ENCODE peak calls at places on chromosomes 7 and 10, in four cellular contexts. C is hepatocyte, X is heart right ventricle, L is tibial nerve. F is an unnamed sample.

GRCh38 chr7:120473352-120473751 is 200.4 kb downstream of the KCND2 start:
- DNase-seq in C (no peak), X (no peak), L (no peak), F (no peak)

GRCh38 chr7:151871904-151872303 is 5.0 kb downstream of the PRKAG2 start:
- DNase-seq in C (no peak), X (no peak), L (no peak), F (no peak)

GRCh38 chr10:88949912-88950664 is 2.5 kb downstream of the ACTA2 start:
- DNase-seq in C (no peak), X (no peak), L (no peak), F (no peak)

GRCh38 chr10:24642921-24643678 is 80.6 kb downstream of the ARHGAP21 start:
- DNase-seq in C (peak; percentile 73), X (peak; percentile 41), L (peak; percentile 26), F (peak; percentile 38)

GRCh38 chr7:91434821-91435220 is 170.6 kb downstream of the FZD1 start:
- DNase-seq in C (no peak), X (no peak), L (no peak), F (no peak)

GRCh38 chr10:3195706-3196105 is 23.1 kb upstream of the PITRM1 start:
- DNase-seq in C (no peak), X (no peak), L (no peak), F (no peak)

GRCh38 chr7:4297165-4297842 is 384.8 kb upstream of the FOXK1 start:
- DNase-seq in C (no peak), X (no peak), L (no peak), F (no peak)

GRCh38 chr10:7098160-7098762 is 312.6 kb downstream of the SFMBT2 start:
- DNase-seq in C (no peak), X (no peak), L (no peak), F (no peak)

GRCh38 chr10:3477683-3478082 is 305.1 kb upstream of the PITRM1 start:
- DNase-seq in C (no peak), X (no peak), L (no peak), F (no peak)

GRCh38 chr10:14801693-14802092 is 27.0 kb upstream of the FAM107B start:
- DNase-seq in C (no peak), X (no peak), L (no peak), F (no peak)

GRCh38 chr10:126387041-126387908 is 1.0 kb downstream of the ADAM12 start:
- DNase-seq in C (peak; percentile 79), X (peak; percentile 49), L (peak; percentile 41), F (no peak)

GRCh38 chr10:129778571-129778970 is 185.5 kb downstream of the EBF3 start:
- DNase-seq in C (no peak), X (no peak), L (no peak), F (no peak)

GRCh38 chr10:92240289-92241157 is 50.4 kb downstream of the CPEB3 start:
- DNase-seq in C (peak; percentile 78), X (peak; percentile 80), L (peak; percentile 70), F (no peak)

GRCh38 chr10:98446121-98446655 is 547 bp downstream of the HPS1 start:
- DNase-seq in C (peak; percentile 53), X (no peak), L (peak; percentile 21), F (no peak)

GRCh38 chr10:112951349-112952281 is 1.6 kb downstream of the TCF7L2 start:
- DNase-seq in C (peak; percentile 82), X (peak; percentile 67), L (peak; percentile 62), F (no peak)

GRCh38 chr10:110364531-110364937 is 59.8 kb upstream of the SMNDC1 start:
- DNase-seq in C (no peak), X (no peak), L (no peak), F (no peak)

GRCh38 chr7:127658979-127659378 is 7.0 kb downstream of the SND1 start:
- DNase-seq in C (no peak), X (no peak), L (no peak), F (no peak)

DNA sequence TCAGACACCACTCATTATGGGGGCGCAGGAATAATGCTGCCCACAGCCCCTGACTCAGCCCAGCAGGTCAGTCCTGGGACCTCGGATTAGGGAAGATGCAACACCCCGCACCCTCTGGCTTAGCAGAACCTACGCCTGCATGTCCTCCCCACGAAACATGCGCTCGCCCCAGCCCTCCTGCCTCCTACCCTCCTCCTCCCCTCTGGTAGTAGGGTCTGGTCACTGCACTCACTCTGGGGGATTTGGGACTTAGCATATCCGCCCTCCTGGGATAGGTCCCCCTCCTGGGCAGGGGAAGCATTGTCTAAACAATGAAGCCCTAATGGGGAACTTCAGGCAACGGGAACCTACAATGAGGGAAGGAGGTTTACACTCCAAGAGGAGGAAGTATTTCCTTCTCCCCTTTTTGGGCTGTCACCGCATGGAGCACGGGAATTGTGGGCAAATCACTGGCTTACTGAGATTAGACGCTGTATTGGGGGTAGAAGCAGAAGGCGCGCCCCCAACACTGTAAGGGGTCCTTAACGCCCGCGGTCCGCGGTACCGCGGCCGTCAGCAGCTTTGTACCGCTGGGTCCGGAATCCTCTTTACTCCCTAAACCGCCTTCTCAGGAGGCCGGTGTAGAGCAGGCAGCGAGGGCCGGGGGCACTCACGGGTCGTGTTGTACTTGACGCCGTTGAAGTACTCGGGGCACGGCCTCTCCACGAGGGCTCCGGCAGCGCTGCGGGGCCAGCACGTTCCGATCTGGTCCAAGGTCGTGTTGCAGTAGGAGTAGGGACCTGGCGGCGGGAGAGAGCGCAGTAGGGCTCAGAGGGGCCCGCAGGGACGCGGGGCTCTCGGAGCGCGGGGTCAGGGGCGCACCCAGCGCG is 760 bp downstream of the CRHR2 start:
- DNase-seq in C (no peak), X (no peak), L (no peak), F (no peak)
- H3K27me3 ChIP-seq in C (peaks cover 75% of the 10 kb centered on the region), X (peaks cover 39% of the 10 kb centered on the region), L (no peaks in the 10 kb centered on the region), F (peaks cover 55% of the 10 kb centered on the region)

GRCh38 chr7:100942038-100942774 is 7.1 kb upstream of the MUC3A start:
- DNase-seq in C (no peak), X (no peak), L (no peak), F (no peak)
- H3K4me3 ChIP-seq in C (no peak overlapping the region), X (no peak overlapping the region), L (no peak overlapping the region), F (no peak overlapping the region)

DNA sequence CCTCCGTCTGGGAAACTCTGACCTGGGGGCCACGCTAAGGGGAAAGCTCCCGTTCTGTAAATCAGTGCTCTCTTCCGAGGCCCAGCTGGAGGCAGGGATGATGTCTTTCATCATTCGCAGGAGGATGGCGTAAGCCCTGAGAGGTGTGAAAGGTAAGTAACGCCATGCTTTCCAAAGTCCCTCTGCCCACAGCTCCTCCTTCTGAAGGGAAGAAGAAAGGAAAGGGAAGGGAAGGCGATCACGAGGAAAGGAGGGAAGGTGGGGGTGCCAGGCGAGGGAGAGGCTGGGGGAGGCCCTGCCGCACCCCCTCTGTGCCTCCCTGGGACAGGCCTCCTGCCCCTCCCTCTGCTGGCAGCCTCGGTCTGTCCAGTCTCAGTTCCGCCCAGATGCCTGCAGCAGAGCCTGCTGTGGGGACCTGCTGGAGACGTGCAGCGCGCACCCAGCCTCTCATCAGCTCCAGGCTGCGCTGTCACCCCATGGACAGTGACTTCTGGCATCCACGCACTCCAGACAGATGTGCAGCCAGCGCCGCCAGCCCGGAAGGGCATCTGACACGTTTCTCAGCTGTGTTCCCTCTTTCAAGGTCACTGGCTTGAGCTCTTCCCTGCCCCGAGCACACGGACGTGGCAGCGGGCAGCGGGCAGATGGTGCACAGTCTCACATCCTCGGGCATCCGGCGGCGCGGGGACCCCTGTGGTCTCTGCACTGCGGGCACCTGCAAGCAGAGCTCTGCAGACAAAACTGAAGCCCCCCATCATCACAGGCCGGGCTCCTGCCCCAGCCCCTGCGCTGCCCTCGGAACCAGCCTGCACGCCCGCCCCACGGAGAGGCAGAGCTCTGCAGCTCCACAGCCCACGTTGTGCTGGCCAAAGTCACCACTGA is 60.6 kb downstream of the INSIG1 start:
- DNase-seq in C (no peak), X (no peak), L (no peak), F (no peak)
- TF ChIP-seq CTCF in C (no peak), X (no peak), L (no peak), F (no peak)

GRCh38 chr10:103273026-103273425 is 3.9 kb upstream of the INA start:
- DNase-seq in C (peak; percentile 16), X (no peak), L (peak; percentile 5), F (peak; percentile 93)
- H3K27me3 ChIP-seq in C (peaks cover 30% of the 10 kb centered on the region), X (peaks cover 27% of the 10 kb centered on the region), L (no peaks in the 10 kb centered on the region), F (peaks cover 17% of the 10 kb centered on the region)

DNA sequence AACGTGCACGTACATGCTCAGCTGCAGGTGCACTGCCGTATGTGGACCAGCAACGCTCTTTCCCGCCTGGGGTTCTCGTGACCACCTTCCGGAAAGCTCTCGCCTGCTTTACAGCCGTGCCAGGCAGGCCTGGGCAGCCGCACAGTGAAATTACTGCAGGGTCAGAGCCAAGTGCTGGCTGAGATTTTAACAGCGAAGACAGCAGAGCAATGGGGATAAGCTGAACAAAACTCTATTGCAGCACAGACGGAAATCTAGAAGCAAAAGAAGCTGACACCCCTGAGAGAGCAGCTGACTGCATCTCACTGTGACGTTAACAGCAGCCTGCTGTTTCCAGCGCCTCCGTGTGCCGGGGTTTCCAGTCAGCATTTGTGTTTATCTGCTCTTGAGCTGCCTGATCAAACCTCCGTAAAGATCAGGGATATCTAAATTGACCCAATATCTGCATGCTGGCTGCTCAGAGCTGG is 179.0 kb downstream of the DIP2C start:
- DNase-seq in C (no peak), X (no peak), L (no peak), F (no peak)
- H3K4me3 ChIP-seq in C (no peak overlapping the region), X (no peak overlapping the region), L (no peak overlapping the region), F (no peak overlapping the region)